ENCODE peak calls at places on chromosomes 1 and 21, in five cellular contexts. One of them, this sample, is unnamed.

GRCh38 chr1:94729287-94729686 is 90.9 kb upstream of the SLC44A3 start:
- DNase-seq in cardiac muscle cell: peak; percentile 89
- DNase-seq in right cardiac atrium: no peak
- DNase-seq in body of pancreas: no peak
- DNase-seq in tibial nerve: no peak
- DNase-seq in this sample: no peak

GRCh38 chr1:41399148-41399795 is 38.0 kb downstream of the FOXO6 start:
- DNase-seq in cardiac muscle cell: no peak
- DNase-seq in right cardiac atrium: peak; percentile 84
- DNase-seq in body of pancreas: peak; percentile 64
- DNase-seq in tibial nerve: no peak
- DNase-seq in this sample: no peak

GRCh38 chr1:90706437-90707362 is 10.4 kb downstream of the BARHL2 start:
- DNase-seq in cardiac muscle cell: peak; percentile 15
- DNase-seq in right cardiac atrium: peak; percentile 69
- DNase-seq in body of pancreas: peak; percentile 67
- DNase-seq in tibial nerve: no peak
- DNase-seq in this sample: peak; percentile 53

GRCh38 chr1:23546897-23547596 is 12.3 kb downstream of the ID3 start:
- DNase-seq in cardiac muscle cell: no peak
- DNase-seq in right cardiac atrium: no peak
- DNase-seq in body of pancreas: no peak
- DNase-seq in tibial nerve: no peak
- DNase-seq in this sample: no peak

GRCh38 chr1:236301080-236301957 is 19.6 kb upstream of the ERO1B start:
- DNase-seq in cardiac muscle cell: no peak
- DNase-seq in right cardiac atrium: no peak
- DNase-seq in body of pancreas: peak; percentile 61
- DNase-seq in tibial nerve: no peak
- DNase-seq in this sample: no peak

GRCh38 chr1:107695341-107695740 is 269.6 kb downstream of the VAV3 start:
- DNase-seq in cardiac muscle cell: no peak
- DNase-seq in right cardiac atrium: no peak
- DNase-seq in body of pancreas: no peak
- DNase-seq in tibial nerve: no peak
- DNase-seq in this sample: no peak

GRCh38 chr1:29249951-29250581 is 13.7 kb downstream of the PTPRU start:
- DNase-seq in cardiac muscle cell: no peak
- DNase-seq in right cardiac atrium: no peak
- DNase-seq in body of pancreas: no peak
- DNase-seq in tibial nerve: no peak
- DNase-seq in this sample: no peak

GRCh38 chr1:155607708-155608107 is 2.3 kb upstream of the MSTO1 start:
- DNase-seq in cardiac muscle cell: no peak
- DNase-seq in right cardiac atrium: no peak
- DNase-seq in body of pancreas: no peak
- DNase-seq in tibial nerve: no peak
- DNase-seq in this sample: no peak

GRCh38 chr1:1432951-1433803 is 2.3 kb upstream of the VWA1 start:
- DNase-seq in cardiac muscle cell: peak; percentile 32
- DNase-seq in right cardiac atrium: peak; percentile 89
- DNase-seq in body of pancreas: peak; percentile 93
- DNase-seq in tibial nerve: peak; percentile 47
- DNase-seq in this sample: peak; percentile 92

GRCh38 chr21:43981151-43981870 is 30.8 kb upstream of the TRAPPC10 start:
- DNase-seq in cardiac muscle cell: no peak
- DNase-seq in right cardiac atrium: peak; percentile 48
- DNase-seq in body of pancreas: no peak
- DNase-seq in tibial nerve: no peak
- DNase-seq in this sample: no peak

GRCh38 chr21:16454371-16454770 is 724.6 kb downstream of the USP25 start:
- DNase-seq in cardiac muscle cell: peak; percentile 51
- DNase-seq in right cardiac atrium: no peak
- DNase-seq in body of pancreas: no peak
- DNase-seq in tibial nerve: no peak
- DNase-seq in this sample: no peak

GRCh38 chr1:83641206-83641658 is 357.7 kb downstream of the TTLL7 start:
- DNase-seq in cardiac muscle cell: peak; percentile 50
- DNase-seq in right cardiac atrium: no peak
- DNase-seq in body of pancreas: no peak
- DNase-seq in tibial nerve: peak; percentile 11
- DNase-seq in this sample: peak; percentile 14

GRCh38 chr1:174114788-174115448 is 44.4 kb upstream of the RABGAP1L start:
- DNase-seq in cardiac muscle cell: peak; percentile 68
- DNase-seq in right cardiac atrium: no peak
- DNase-seq in body of pancreas: peak; percentile 30
- DNase-seq in tibial nerve: peak; percentile 23
- DNase-seq in this sample: no peak

GRCh38 chr1:119611701-119612113 is 36.4 kb downstream of the ZNF697 start:
- DNase-seq in cardiac muscle cell: peak; percentile 57
- DNase-seq in right cardiac atrium: peak; percentile 86
- DNase-seq in body of pancreas: peak; percentile 93
- DNase-seq in tibial nerve: peak; percentile 81
- DNase-seq in this sample: peak; percentile 87

GRCh38 chr1:185808675-185809074 is 74.5 kb downstream of the HMCN1 start:
- DNase-seq in cardiac muscle cell: no peak
- DNase-seq in right cardiac atrium: no peak
- DNase-seq in body of pancreas: no peak
- DNase-seq in tibial nerve: no peak
- DNase-seq in this sample: no peak

GRCh38 chr1:115980998-115981993 is 5.0 kb downstream of the SLC22A15 start:
- DNase-seq in cardiac muscle cell: peak; percentile 69
- DNase-seq in right cardiac atrium: no peak
- DNase-seq in body of pancreas: peak; percentile 37
- DNase-seq in tibial nerve: no peak
- DNase-seq in this sample: no peak

GRCh38 chr1:201504799-201505504 is 2.0 kb downstream of the CSRP1 start:
- DNase-seq in cardiac muscle cell: no peak
- DNase-seq in right cardiac atrium: no peak
- DNase-seq in body of pancreas: no peak
- DNase-seq in tibial nerve: no peak
- DNase-seq in this sample: no peak

GRCh38 chr1:111318483-111319000 is 27.9 kb downstream of the CHIA start:
- DNase-seq in cardiac muscle cell: no peak
- DNase-seq in right cardiac atrium: no peak
- DNase-seq in body of pancreas: no peak
- DNase-seq in tibial nerve: no peak
- DNase-seq in this sample: no peak

GRCh38 chr21:35169574-35169973 is 120.5 kb upstream of the RUNX1 start:
- DNase-seq in cardiac muscle cell: no peak
- DNase-seq in right cardiac atrium: no peak
- DNase-seq in body of pancreas: no peak
- DNase-seq in tibial nerve: no peak
- DNase-seq in this sample: no peak

GRCh38 chr1:242147096-242147976 is 148.4 kb upstream of the MAP1LC3C start:
- DNase-seq in cardiac muscle cell: no peak
- DNase-seq in right cardiac atrium: no peak
- DNase-seq in body of pancreas: no peak
- DNase-seq in tibial nerve: no peak
- DNase-seq in this sample: no peak

GRCh38 chr1:107076846-107077245 is 20.4 kb downstream of the PRMT6 start:
- DNase-seq in cardiac muscle cell: peak; percentile 1
- DNase-seq in right cardiac atrium: no peak
- DNase-seq in body of pancreas: no peak
- DNase-seq in tibial nerve: no peak
- DNase-seq in this sample: no peak

GRCh38 chr1:52978045-52978444 is 51.0 kb downstream of the SCP2 start:
- DNase-seq in cardiac muscle cell: no peak
- DNase-seq in right cardiac atrium: no peak
- DNase-seq in body of pancreas: no peak
- DNase-seq in tibial nerve: no peak
- DNase-seq in this sample: no peak

GRCh38 chr1:52973843-52974242 is 46.8 kb downstream of the SCP2 start:
- DNase-seq in cardiac muscle cell: no peak
- DNase-seq in right cardiac atrium: no peak
- DNase-seq in body of pancreas: no peak
- DNase-seq in tibial nerve: no peak
- DNase-seq in this sample: no peak

DNA sequence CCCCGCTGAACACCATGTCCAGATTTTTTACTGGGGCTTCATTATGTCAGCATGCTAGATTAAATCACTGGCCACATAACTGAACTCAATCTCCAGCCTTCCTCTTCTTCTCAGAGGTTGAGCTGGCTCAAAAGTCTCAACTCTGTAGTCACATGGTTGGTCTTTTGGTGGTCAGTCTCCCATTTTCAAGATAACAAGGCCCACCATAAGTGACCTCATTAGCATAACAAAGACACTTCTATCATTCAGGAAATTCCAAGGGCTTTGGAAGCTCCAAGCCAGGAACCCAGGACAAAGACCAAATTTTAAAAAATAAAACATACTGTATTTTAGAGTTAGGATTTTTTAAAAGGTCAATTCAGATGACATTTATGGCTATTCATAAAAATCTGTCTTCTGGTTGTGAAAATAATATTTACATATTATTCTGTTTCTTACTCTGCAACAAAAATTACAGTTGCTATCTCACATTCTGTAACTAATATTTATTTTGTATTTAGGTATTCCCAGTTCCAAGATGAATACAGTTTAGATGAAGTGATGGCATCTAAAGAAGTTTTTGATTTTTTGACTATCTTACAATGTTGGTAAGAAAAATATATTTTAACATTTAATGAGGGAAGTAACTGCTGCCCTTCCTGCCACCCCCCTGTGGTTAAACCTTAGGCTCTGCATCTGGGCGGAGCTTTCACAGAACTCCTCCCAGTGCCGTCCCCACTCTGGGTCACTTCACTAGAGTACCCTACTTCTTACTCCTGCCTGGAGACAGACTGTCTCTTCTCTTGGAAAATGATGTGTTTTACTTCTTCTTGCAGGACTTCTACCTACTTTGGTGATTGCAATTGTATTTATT is 49.3 kb downstream of the SCP2 start:
- DNase-seq in cardiac muscle cell: no peak
- DNase-seq in right cardiac atrium: no peak
- DNase-seq in body of pancreas: no peak
- DNase-seq in tibial nerve: no peak
- DNase-seq in this sample: no peak
- H3K4me3 ChIP-seq in cardiac muscle cell: no peak overlapping the region
- H3K4me3 ChIP-seq in right cardiac atrium: no peak overlapping the region
- H3K4me3 ChIP-seq in body of pancreas: no peak overlapping the region
- H3K4me3 ChIP-seq in tibial nerve: no peak overlapping the region
- H3K4me3 ChIP-seq in this sample: no peak overlapping the region

DNA sequence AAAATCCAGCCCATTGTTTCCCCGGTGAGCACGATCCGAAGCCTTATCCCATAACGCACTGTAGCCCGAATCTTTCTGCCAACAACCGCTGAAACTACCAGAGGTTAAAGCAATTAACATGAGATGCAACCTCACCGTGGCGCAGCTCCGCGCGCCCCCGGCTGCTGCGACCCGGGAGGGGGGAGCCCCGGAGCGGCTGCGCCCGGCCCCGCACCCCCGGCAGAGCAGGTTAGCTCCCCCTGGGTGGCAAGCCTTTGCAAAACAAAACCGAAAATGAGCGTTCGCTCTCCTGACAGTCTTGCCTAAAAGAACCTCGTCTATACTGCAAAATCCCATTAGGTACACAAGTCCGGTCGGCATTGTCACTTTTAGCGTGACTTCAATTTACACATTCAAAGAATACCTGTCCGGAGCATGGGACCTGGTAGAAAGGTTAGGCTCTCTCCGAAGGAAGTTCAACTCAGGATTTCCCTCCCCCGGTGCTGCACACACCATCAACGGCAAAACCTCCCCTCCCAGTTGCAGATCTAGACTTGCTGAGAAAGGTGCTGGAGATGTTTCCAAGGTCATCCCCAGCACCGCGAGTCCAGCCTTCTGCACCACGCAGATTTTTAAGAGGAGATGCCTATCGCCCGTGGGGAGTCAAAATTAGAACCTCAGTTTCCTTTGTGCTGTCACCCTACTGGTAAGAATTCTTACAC is 107.5 kb downstream of the ZNF281 start:
- DNase-seq in cardiac muscle cell: peak; percentile 40
- DNase-seq in right cardiac atrium: no peak
- DNase-seq in body of pancreas: peak; percentile 74
- DNase-seq in tibial nerve: no peak
- DNase-seq in this sample: peak; percentile 21
- H3K27ac ChIP-seq in cardiac muscle cell: no peak overlapping the region
- H3K27ac ChIP-seq in right cardiac atrium: no peak overlapping the region
- H3K27ac ChIP-seq in body of pancreas: peak overlapping the region; percentile 90
- H3K27ac ChIP-seq in tibial nerve: no peak overlapping the region
- H3K27ac ChIP-seq in this sample: no peak overlapping the region

GRCh38 chr1:166193057-166193456 is 26.3 kb upstream of the FAM78B start:
- DNase-seq in cardiac muscle cell: no peak
- DNase-seq in right cardiac atrium: no peak
- DNase-seq in body of pancreas: no peak
- DNase-seq in tibial nerve: no peak
- DNase-seq in this sample: no peak

GRCh38 chr1:166184012-166184411 is 17.2 kb upstream of the FAM78B start:
- DNase-seq in cardiac muscle cell: no peak
- DNase-seq in right cardiac atrium: no peak
- DNase-seq in body of pancreas: no peak
- DNase-seq in tibial nerve: no peak
- DNase-seq in this sample: no peak

GRCh38 chr1:166184897-166185296 is 18.1 kb upstream of the FAM78B start:
- DNase-seq in cardiac muscle cell: peak; percentile 21
- DNase-seq in right cardiac atrium: no peak
- DNase-seq in body of pancreas: no peak
- DNase-seq in tibial nerve: no peak
- DNase-seq in this sample: no peak

GRCh38 chr1:166185526-166185925 is 18.7 kb upstream of the FAM78B start:
- DNase-seq in cardiac muscle cell: no peak
- DNase-seq in right cardiac atrium: no peak
- DNase-seq in body of pancreas: no peak
- DNase-seq in tibial nerve: no peak
- DNase-seq in this sample: no peak

DNA sequence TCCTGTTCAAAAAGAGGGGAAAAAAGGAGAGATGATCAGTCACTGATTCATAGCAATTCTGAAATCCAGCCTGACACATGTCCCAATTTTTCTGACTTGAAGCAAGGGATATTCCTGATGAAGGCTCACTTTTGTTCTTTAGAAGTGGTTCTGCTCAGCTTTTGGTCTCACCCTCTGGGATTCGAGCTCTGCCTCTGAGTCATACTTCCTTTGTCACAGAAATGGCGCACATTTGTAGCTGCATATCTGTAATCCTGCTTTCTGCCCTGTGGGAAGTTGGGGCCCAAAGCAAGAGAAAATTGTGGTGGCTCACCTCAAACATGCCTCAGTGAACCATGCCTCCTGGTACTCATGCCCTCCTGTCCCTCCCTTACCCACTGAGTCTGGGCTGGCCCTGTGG is 22.3 kb upstream of the FAM78B start:
- DNase-seq in cardiac muscle cell: no peak
- DNase-seq in right cardiac atrium: no peak
- DNase-seq in body of pancreas: no peak
- DNase-seq in tibial nerve: no peak
- DNase-seq in this sample: no peak
- H3K4me1 ChIP-seq in cardiac muscle cell: no peaks in the 10 kb centered on the region
- H3K4me1 ChIP-seq in right cardiac atrium: no peaks in the 10 kb centered on the region
- H3K4me1 ChIP-seq in body of pancreas: no peaks in the 10 kb centered on the region
- H3K4me1 ChIP-seq in tibial nerve: no peaks in the 10 kb centered on the region
- H3K4me1 ChIP-seq in this sample: no peaks in the 10 kb centered on the region

DNA sequence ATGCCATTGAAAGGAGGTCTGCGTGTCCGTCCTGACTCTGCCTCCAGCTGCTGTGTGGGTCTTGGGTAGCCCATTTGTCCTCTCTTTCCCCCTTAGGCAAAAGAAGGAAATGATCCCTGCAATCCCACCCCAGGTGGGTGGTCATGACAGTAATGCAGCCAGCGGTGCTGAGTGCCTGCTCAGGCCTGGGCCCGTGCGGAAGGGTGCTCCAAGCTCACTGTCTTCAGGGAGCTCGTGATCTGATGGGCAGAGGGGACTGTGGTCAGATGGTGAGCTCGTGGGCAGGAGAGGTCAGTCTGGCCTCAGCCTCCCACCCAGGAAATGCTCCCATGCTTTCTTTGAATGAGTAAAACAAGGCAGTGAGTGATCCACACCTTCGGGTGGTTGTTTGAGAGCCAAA is 35.3 kb upstream of the TTC4 start:
- DNase-seq in cardiac muscle cell: no peak
- DNase-seq in right cardiac atrium: no peak
- DNase-seq in body of pancreas: no peak
- DNase-seq in tibial nerve: no peak
- DNase-seq in this sample: no peak
- H3K4me3 ChIP-seq in cardiac muscle cell: no peak overlapping the region
- H3K4me3 ChIP-seq in right cardiac atrium: no peak overlapping the region
- H3K4me3 ChIP-seq in body of pancreas: no peak overlapping the region
- H3K4me3 ChIP-seq in tibial nerve: no peak overlapping the region
- H3K4me3 ChIP-seq in this sample: no peak overlapping the region

This sample was measured in testis.